ENCODE peak calls at places on chromosomes 13 and 19, in seven cellular contexts. One of them, this sample, is unnamed.

GRCh38 chr19:55454787-55455243 is 6.6 kb downstream of the ISOC2 start:
- DNase-seq in breast epithelium: no peak
- DNase-seq in tibial artery: no peak
- DNase-seq in lung: no peak
- DNase-seq in psoas muscle: no peak
- DNase-seq in fibroblast of lung: no peak
- DNase-seq in suprapubic skin: no peak
- DNase-seq in this sample: no peak

GRCh38 chr19:10748195-10748923 is 30.5 kb downstream of the DNM2 start:
- DNase-seq in psoas muscle: no peak
- DNase-seq in lung: no peak
- DNase-seq in breast epithelium: no peak
- DNase-seq in tibial artery: no peak
- DNase-seq in suprapubic skin: no peak
- DNase-seq in fibroblast of lung: no peak
- DNase-seq in this sample: no peak

GRCh38 chr19:10655457-10656312 is 1.5 kb downstream of the ILF3 start:
- DNase-seq in fibroblast of lung: peak; percentile 42
- DNase-seq in psoas muscle: no peak
- DNase-seq in breast epithelium: no peak
- DNase-seq in lung: no peak
- DNase-seq in suprapubic skin: no peak
- DNase-seq in tibial artery: no peak
- DNase-seq in this sample: peak; percentile 18

GRCh38 chr13:71240906-71241305 is 626.1 kb downstream of the DACH1 start:
- DNase-seq in suprapubic skin: no peak
- DNase-seq in psoas muscle: no peak
- DNase-seq in fibroblast of lung: peak; percentile 19
- DNase-seq in breast epithelium: no peak
- DNase-seq in lung: no peak
- DNase-seq in tibial artery: no peak
- DNase-seq in this sample: no peak

GRCh38 chr13:42039946-42040729 is 8.3 kb upstream of the DGKH start:
- DNase-seq in suprapubic skin: peak; percentile 94
- DNase-seq in breast epithelium: peak; percentile 84
- DNase-seq in psoas muscle: peak; percentile 96
- DNase-seq in tibial artery: peak; percentile 96
- DNase-seq in lung: peak; percentile 90
- DNase-seq in fibroblast of lung: peak; percentile 87
- DNase-seq in this sample: peak; percentile 95

GRCh38 chr19:55113570-55114039 is 3.8 kb downstream of the PPP1R12C start:
- DNase-seq in fibroblast of lung: peak; percentile 83
- DNase-seq in psoas muscle: peak; percentile 91
- DNase-seq in lung: peak; percentile 88
- DNase-seq in suprapubic skin: peak; percentile 90
- DNase-seq in tibial artery: peak; percentile 97
- DNase-seq in breast epithelium: peak; percentile 78
- DNase-seq in this sample: peak; percentile 81

GRCh38 chr13:97107815-97108534 is 113.7 kb upstream of the OXGR1 start:
- DNase-seq in suprapubic skin: no peak
- DNase-seq in psoas muscle: no peak
- DNase-seq in tibial artery: no peak
- DNase-seq in fibroblast of lung: peak; percentile 53
- DNase-seq in lung: no peak
- DNase-seq in breast epithelium: peak; percentile 70
- DNase-seq in this sample: no peak

GRCh38 chr13:50291611-50292010 is 276.4 kb downstream of the KCNRG start:
- DNase-seq in psoas muscle: no peak
- DNase-seq in lung: no peak
- DNase-seq in tibial artery: no peak
- DNase-seq in fibroblast of lung: peak; percentile 33
- DNase-seq in breast epithelium: no peak
- DNase-seq in suprapubic skin: no peak
- DNase-seq in this sample: no peak

GRCh38 chr13:76440568-76440967 is 445.6 kb downstream of the KCTD12 start:
- DNase-seq in psoas muscle: no peak
- DNase-seq in fibroblast of lung: no peak
- DNase-seq in tibial artery: no peak
- DNase-seq in suprapubic skin: no peak
- DNase-seq in breast epithelium: no peak
- DNase-seq in lung: no peak
- DNase-seq in this sample: no peak

GRCh38 chr19:32101206-32101605 is 244.2 kb upstream of the ZNF507 start:
- DNase-seq in tibial artery: no peak
- DNase-seq in fibroblast of lung: no peak
- DNase-seq in breast epithelium: no peak
- DNase-seq in suprapubic skin: no peak
- DNase-seq in lung: no peak
- DNase-seq in psoas muscle: no peak
- DNase-seq in this sample: no peak

GRCh38 chr19:55672418-55672817 is 2.6 kb upstream of the EPN1 start:
- DNase-seq in fibroblast of lung: peak; percentile 30
- DNase-seq in lung: no peak
- DNase-seq in suprapubic skin: no peak
- DNase-seq in breast epithelium: no peak
- DNase-seq in psoas muscle: no peak
- DNase-seq in tibial artery: no peak
- DNase-seq in this sample: no peak

GRCh38 chr13:99211421-99212035 is 10.9 kb downstream of the UBAC2 start:
- DNase-seq in breast epithelium: no peak
- DNase-seq in suprapubic skin: no peak
- DNase-seq in tibial artery: no peak
- DNase-seq in psoas muscle: no peak
- DNase-seq in lung: no peak
- DNase-seq in fibroblast of lung: no peak
- DNase-seq in this sample: no peak

GRCh38 chr19:52336976-52337375 is 933 bp downstream of the ZNF610 start:
- DNase-seq in lung: no peak
- DNase-seq in suprapubic skin: no peak
- DNase-seq in psoas muscle: no peak
- DNase-seq in breast epithelium: no peak
- DNase-seq in tibial artery: no peak
- DNase-seq in fibroblast of lung: peak; percentile 17
- DNase-seq in this sample: no peak

GRCh38 chr19:18967358-18968146 is 26.5 kb upstream of the HOMER3 start:
- DNase-seq in fibroblast of lung: peak; percentile 53
- DNase-seq in psoas muscle: peak; percentile 83
- DNase-seq in breast epithelium: peak; percentile 88
- DNase-seq in suprapubic skin: peak; percentile 85
- DNase-seq in lung: peak; percentile 67
- DNase-seq in tibial artery: peak; percentile 79
- DNase-seq in this sample: peak; percentile 32

GRCh38 chr19:10105241-10106099 is 692 bp upstream of the PPAN start:
- DNase-seq in tibial artery: no peak
- DNase-seq in suprapubic skin: no peak
- DNase-seq in lung: no peak
- DNase-seq in psoas muscle: no peak
- DNase-seq in breast epithelium: no peak
- DNase-seq in fibroblast of lung: no peak
- DNase-seq in this sample: peak; percentile 22

GRCh38 chr13:21011378-21011777 is 50.0 kb downstream of the LATS2 start:
- DNase-seq in tibial artery: no peak
- DNase-seq in suprapubic skin: no peak
- DNase-seq in fibroblast of lung: peak; percentile 74
- DNase-seq in lung: no peak
- DNase-seq in psoas muscle: no peak
- DNase-seq in breast epithelium: no peak
- DNase-seq in this sample: no peak

GRCh38 chr13:46624821-46625220 is 71.9 kb downstream of the LRCH1 start:
- DNase-seq in suprapubic skin: no peak
- DNase-seq in tibial artery: no peak
- DNase-seq in lung: no peak
- DNase-seq in psoas muscle: no peak
- DNase-seq in fibroblast of lung: no peak
- DNase-seq in breast epithelium: no peak
- DNase-seq in this sample: no peak

GRCh38 chr19:47469719-47470118 is 2.0 kb downstream of the SLC8A2 start:
- DNase-seq in suprapubic skin: no peak
- DNase-seq in tibial artery: no peak
- DNase-seq in lung: no peak
- DNase-seq in psoas muscle: peak; percentile 49
- DNase-seq in fibroblast of lung: no peak
- DNase-seq in breast epithelium: no peak
- DNase-seq in this sample: no peak

GRCh38 chr13:109191422-109191821 is 562.0 kb downstream of the MYO16 start:
- DNase-seq in lung: no peak
- DNase-seq in tibial artery: no peak
- DNase-seq in suprapubic skin: no peak
- DNase-seq in psoas muscle: no peak
- DNase-seq in fibroblast of lung: no peak
- DNase-seq in breast epithelium: no peak
- DNase-seq in this sample: no peak

GRCh38 chr19:15316498-15316897 is 15.8 kb downstream of the BRD4 start:
- DNase-seq in lung: no peak
- DNase-seq in breast epithelium: no peak
- DNase-seq in psoas muscle: no peak
- DNase-seq in tibial artery: no peak
- DNase-seq in suprapubic skin: no peak
- DNase-seq in fibroblast of lung: peak; percentile 72
- DNase-seq in this sample: no peak

GRCh38 chr19:15320118-15320517 is 12.2 kb downstream of the BRD4 start:
- DNase-seq in tibial artery: no peak
- DNase-seq in fibroblast of lung: peak; percentile 71
- DNase-seq in lung: no peak
- DNase-seq in psoas muscle: no peak
- DNase-seq in breast epithelium: no peak
- DNase-seq in suprapubic skin: no peak
- DNase-seq in this sample: no peak

GRCh38 chr19:15315101-15315500 is 17.2 kb downstream of the BRD4 start:
- DNase-seq in psoas muscle: no peak
- DNase-seq in breast epithelium: no peak
- DNase-seq in suprapubic skin: no peak
- DNase-seq in fibroblast of lung: no peak
- DNase-seq in tibial artery: peak; percentile 35
- DNase-seq in lung: no peak
- DNase-seq in this sample: no peak

GRCh38 chr19:15318241-15318691 is 14.1 kb downstream of the BRD4 start:
- DNase-seq in fibroblast of lung: peak; percentile 32
- DNase-seq in tibial artery: no peak
- DNase-seq in breast epithelium: no peak
- DNase-seq in psoas muscle: no peak
- DNase-seq in lung: no peak
- DNase-seq in suprapubic skin: no peak
- DNase-seq in this sample: no peak

GRCh38 chr19:15317392-15318011 is 14.8 kb downstream of the BRD4 start:
- DNase-seq in suprapubic skin: no peak
- DNase-seq in fibroblast of lung: peak; percentile 74
- DNase-seq in breast epithelium: no peak
- DNase-seq in lung: no peak
- DNase-seq in tibial artery: no peak
- DNase-seq in psoas muscle: no peak
- DNase-seq in this sample: no peak
- H3K4me1 ChIP-seq in suprapubic skin: peaks cover 92% of the 10 kb centered on the region
- H3K4me1 ChIP-seq in fibroblast of lung: peaks cover 45% of the 10 kb centered on the region
- H3K4me1 ChIP-seq in breast epithelium: peaks cover 50% of the 10 kb centered on the region
- H3K4me1 ChIP-seq in lung: peaks cover 47% of the 10 kb centered on the region
- H3K4me1 ChIP-seq in tibial artery: peaks cover 88% of the 10 kb centered on the region
- H3K4me1 ChIP-seq in psoas muscle: peaks cover 86% of the 10 kb centered on the region
- H3K4me1 ChIP-seq in this sample: peaks cover 87% of the 10 kb centered on the region

DNA sequence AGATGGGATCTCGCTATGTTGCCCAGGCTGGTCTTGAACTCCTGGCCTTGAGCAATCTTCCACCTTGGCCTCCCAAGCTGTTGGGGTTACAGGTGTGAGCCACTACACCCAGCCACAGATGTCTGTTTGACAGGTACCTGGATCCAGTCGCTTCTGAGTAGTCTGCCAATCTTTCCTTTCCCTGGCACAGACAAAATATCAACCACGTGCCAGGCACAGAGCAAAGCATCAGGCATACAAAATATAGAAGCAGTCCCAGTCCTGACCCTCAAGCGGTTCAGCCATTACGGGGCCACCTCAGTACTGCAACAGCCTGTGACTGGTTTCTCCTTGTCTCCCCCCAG is 3.8 kb downstream of the ELAVL1 start:
- DNase-seq in tibial artery: no peak
- DNase-seq in breast epithelium: no peak
- DNase-seq in suprapubic skin: no peak
- DNase-seq in fibroblast of lung: no peak
- DNase-seq in psoas muscle: no peak
- DNase-seq in lung: no peak
- DNase-seq in this sample: no peak
- H3K27ac ChIP-seq in tibial artery: peak overlapping the region; percentile 15
- H3K27ac ChIP-seq in breast epithelium: peak overlapping the region; percentile 71
- H3K27ac ChIP-seq in suprapubic skin: peak overlapping the region; percentile 79
- H3K27ac ChIP-seq in fibroblast of lung: peak overlapping the region; percentile 26
- H3K27ac ChIP-seq in psoas muscle: peak overlapping the region; percentile 76
- H3K27ac ChIP-seq in lung: peak overlapping the region; percentile 62
- H3K27ac ChIP-seq in this sample: peak overlapping the region; percentile 67

DNA sequence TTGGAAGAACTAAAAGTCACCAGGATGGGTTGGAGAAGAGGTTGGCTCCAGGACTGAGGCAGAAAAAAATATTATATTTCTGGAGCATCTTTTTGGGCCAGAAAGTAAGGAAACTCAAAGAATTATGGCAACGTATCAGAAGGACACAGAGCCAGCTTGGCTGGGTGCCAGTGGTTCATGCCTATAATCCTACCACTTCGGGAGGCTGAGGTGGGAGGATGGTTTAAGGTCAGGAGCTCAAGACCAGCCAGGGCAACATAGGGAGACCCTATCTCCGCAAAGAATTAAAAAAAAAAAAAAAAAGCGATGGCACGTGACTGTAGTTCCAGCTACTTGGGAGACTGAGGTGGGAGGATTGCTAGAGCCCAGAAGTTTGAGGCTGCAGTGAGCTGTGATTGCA is 108.1 kb downstream of the GADD45B start:
- DNase-seq in suprapubic skin: peak; percentile 40
- DNase-seq in lung: no peak
- DNase-seq in breast epithelium: no peak
- DNase-seq in fibroblast of lung: no peak
- DNase-seq in tibial artery: peak; percentile 39
- DNase-seq in psoas muscle: no peak
- DNase-seq in this sample: no peak
- TF ChIP-seq CTCF in suprapubic skin: no peak
- TF ChIP-seq CTCF in lung: no peak
- TF ChIP-seq CTCF in breast epithelium: no peak
- TF ChIP-seq CTCF in fibroblast of lung: no peak
- TF ChIP-seq CTCF in tibial artery: no peak
- TF ChIP-seq CTCF in psoas muscle: no peak
- TF ChIP-seq CTCF in this sample: no peak

GRCh38 chr19:38647966-38648788 is 728 bp downstream of the ACTN4 start:
- DNase-seq in fibroblast of lung: no peak
- DNase-seq in lung: no peak
- DNase-seq in psoas muscle: no peak
- DNase-seq in suprapubic skin: no peak
- DNase-seq in tibial artery: no peak
- DNase-seq in breast epithelium: no peak
- DNase-seq in this sample: no peak

GRCh38 chr19:38650911-38651584 is 3.6 kb downstream of the ACTN4 start:
- DNase-seq in tibial artery: no peak
- DNase-seq in breast epithelium: no peak
- DNase-seq in suprapubic skin: no peak
- DNase-seq in lung: peak; percentile 43
- DNase-seq in psoas muscle: no peak
- DNase-seq in fibroblast of lung: peak; percentile 93
- DNase-seq in this sample: no peak

GRCh38 chr19:38649305-38650179 is 2.1 kb downstream of the ACTN4 start:
- DNase-seq in tibial artery: no peak
- DNase-seq in suprapubic skin: no peak
- DNase-seq in fibroblast of lung: no peak
- DNase-seq in breast epithelium: peak; percentile 86
- DNase-seq in lung: peak; percentile 62
- DNase-seq in psoas muscle: peak; percentile 70
- DNase-seq in this sample: peak; percentile 86

GRCh38 chr19:38648789-38649304 is 1.4 kb downstream of the ACTN4 start:
- DNase-seq in fibroblast of lung: no peak
- DNase-seq in suprapubic skin: no peak
- DNase-seq in breast epithelium: no peak
- DNase-seq in lung: no peak
- DNase-seq in tibial artery: no peak
- DNase-seq in psoas muscle: no peak
- DNase-seq in this sample: no peak

GRCh38 chr19:38650180-38650775 is 2.8 kb downstream of the ACTN4 start:
- DNase-seq in breast epithelium: no peak
- DNase-seq in lung: no peak
- DNase-seq in psoas muscle: no peak
- DNase-seq in fibroblast of lung: no peak
- DNase-seq in suprapubic skin: no peak
- DNase-seq in tibial artery: no peak
- DNase-seq in this sample: peak; percentile 75
- H3K4me1 ChIP-seq in breast epithelium: peaks cover 30% of the 10 kb centered on the region
- H3K4me1 ChIP-seq in lung: peaks cover 23% of the 10 kb centered on the region
- H3K4me1 ChIP-seq in psoas muscle: peaks cover 60% of the 10 kb centered on the region
- H3K4me1 ChIP-seq in fibroblast of lung: peaks cover 29% of the 10 kb centered on the region
- H3K4me1 ChIP-seq in suprapubic skin: peaks cover 77% of the 10 kb centered on the region
- H3K4me1 ChIP-seq in tibial artery: peaks cover 55% of the 10 kb centered on the region
- H3K4me1 ChIP-seq in this sample: peaks cover 69% of the 10 kb centered on the region

This sample was measured in transverse colon.